ENCODE peak calls at places on chromosomes 12 and 14, in four cellular contexts. P is K562, E is GM12878, I is HepG2. J is an unnamed sample.

GRCh38 chr12:108399514-108399913 is 60.4 kb upstream of the CMKLR1 start:
- DNase-seq in P (no peak), E (no peak), I (no peak), J (no peak)

GRCh38 chr14:75906680-75907280 is 75.0 kb downstream of the TGFB3 start:
- DNase-seq in P (peak; percentile 50), E (no peak), I (peak; percentile 36), J (no peak)

GRCh38 chr14:24852312-24853060 is 197.5 kb downstream of the STXBP6 start:
- DNase-seq in P (no peak), E (no peak), I (no peak), J (no peak)

GRCh38 chr12:30870491-30871265 is 55.9 kb upstream of the TSPAN11 start:
- DNase-seq in P (no peak), E (no peak), I (no peak), J (no peak)

GRCh38 chr12:27014859-27015729 is 910 bp upstream of the TM7SF3 start:
- DNase-seq in P (no peak), E (no peak), I (no peak), J (no peak)

GRCh38 chr14:70601162-70601561 is 707 bp upstream of the MED6 start:
- DNase-seq in P (no peak), E (no peak), I (no peak), J (no peak)

GRCh38 chr12:127943481-127944210 is 323.3 kb upstream of the TMEM132C start:
- DNase-seq in P (no peak), E (no peak), I (no peak), J (no peak)

GRCh38 chr12:11755311-11755930 is 105.9 kb downstream of the ETV6 start:
- DNase-seq in P (no peak), E (no peak), I (no peak), J (no peak)

GRCh38 chr14:101878222-101879211 is 85.9 kb upstream of the DYNC1H1 start:
- DNase-seq in P (no peak), E (no peak), I (no peak), J (no peak)

DNA sequence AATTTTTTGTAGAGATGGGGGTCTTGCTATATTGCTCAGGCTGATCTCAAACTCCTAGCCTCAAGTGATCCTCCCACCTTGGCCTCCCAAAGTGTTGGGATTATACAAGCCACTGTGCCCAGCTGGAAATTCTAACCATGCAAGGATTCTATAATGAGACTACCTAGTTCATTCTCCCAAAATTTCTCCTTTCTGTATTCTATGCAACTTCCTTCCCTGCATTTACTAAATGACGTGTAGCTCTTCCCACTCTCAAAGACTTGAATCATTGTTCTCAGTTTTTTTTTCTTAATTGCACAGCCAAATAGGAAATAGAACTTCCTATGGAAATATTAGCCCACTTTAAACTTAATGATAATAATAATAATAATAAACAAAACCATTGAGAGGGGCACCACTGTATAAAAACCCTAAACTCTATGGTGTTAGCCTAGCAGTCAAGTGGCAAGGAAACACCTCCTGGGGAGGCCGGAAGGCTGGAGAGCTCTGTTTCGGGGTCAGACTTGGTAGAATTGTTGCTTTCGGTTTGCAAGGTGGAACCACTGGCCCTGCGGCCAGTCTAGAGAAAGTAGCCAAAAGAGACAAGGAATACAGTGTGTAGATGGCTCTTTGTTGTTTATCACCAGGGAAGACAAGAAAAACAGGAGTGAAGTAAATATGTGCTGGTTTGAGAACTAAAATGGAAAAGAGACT is 40.0 kb upstream of the TESC start:
- DNase-seq in P (no peak), E (no peak), I (no peak), J (no peak)
- TF ChIP-seq CBX5 in P (no peak), E (no peak), I (no peak), J (no peak)

DNA sequence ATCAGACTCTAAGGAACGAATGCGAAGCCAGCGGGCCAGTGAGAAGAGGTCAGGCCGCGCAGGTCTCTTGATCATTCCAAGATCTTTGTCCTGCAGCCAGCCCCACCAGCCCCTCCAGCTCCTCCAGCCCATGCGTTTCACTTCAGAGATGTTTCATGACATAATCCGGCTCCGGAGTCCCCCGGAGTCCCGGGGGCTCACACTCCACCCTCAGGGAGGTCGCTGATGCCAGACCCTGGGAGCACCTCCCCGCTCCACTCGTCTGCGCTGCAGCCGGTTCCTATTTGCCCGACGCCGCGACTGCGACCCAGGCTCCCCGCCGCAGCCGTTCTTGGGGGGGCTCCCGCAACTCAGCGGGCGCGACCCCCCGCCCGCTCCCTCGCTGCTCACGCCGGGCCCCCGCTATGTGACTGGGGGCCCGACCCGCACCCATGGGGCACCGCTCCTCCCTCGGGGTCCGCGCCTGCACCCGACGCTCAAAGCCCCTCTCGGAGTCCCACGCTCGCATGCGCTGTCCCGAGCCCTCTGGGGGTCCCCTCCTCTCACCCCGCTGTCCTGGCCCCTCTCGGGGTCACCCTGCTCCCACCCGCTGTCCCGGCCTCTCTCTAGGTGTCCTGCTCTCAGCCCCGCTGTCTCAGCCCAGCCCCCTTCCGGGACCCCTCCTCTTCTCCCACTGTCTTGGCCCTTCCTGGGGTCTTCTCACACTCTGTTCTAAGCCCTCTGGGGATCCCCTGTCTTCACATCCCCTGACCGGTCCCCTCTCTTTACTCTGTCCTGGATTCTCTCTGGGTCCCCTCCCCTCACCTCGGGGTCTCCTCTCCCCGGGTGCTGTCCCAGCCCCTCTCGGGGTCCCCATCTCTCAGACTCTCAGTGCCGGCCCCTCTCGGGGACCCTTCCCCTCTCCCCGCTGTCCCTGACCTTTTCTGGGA is 1.1 kb downstream of the TAOK3 start:
- DNase-seq in P (no peak), E (no peak), I (no peak), J (no peak)
- TF ChIP-seq EZH2 in P (no peak), E (no peak), I (no peak), J (peak; percentile 70)

GRCh38 chr12:45200497-45201043 is 15.3 kb upstream of the ANO6 start:
- DNase-seq in P (no peak), E (no peak), I (peak; percentile 48), J (no peak)
- TF ChIP-seq CBX5 in P (no peak), E (no peak), I (no peak), J (no peak)

DNA sequence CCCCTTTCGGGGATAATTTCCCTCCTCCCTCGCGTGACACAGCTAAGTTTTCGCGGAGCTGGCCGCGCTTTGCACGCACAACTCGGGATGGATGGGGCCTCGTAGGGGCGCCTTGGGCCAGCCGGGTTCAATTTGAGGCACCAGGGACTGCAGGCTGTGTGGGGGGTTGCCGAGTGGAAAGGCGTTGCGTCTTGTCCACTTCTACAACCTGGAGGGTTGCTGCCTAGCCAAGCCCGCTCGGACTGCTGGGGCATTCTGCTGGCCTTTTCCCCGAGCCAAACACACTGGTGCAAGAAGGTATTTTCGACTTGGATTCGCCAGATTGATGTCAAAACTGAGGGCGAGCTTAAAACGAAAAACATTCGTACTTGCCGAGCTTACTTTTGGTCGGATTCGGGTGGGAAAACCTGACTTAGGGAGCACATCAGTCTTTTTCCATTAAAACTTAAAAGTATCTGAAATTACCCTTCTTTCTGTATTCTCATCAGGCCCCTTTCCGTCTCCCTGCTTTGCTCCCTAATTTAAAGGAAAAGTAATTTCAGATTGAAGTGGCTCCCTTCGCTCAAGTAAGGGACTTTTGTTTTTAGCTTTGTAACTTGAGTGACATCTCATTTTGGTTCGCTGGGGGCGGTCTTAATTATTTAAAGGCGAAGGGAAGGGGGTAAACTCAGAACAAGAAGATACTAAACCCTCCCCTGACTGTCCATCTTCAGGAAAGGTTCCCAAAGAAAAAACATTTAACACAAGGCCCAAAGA is 14.3 kb downstream of the TBX3 start:
- DNase-seq in P (no peak), E (no peak), I (peak; percentile 42), J (no peak)
- TF ChIP-seq EZH2 in P (peak; percentile 44), E (no peak), I (no peak), J (peak; percentile 90)

DNA sequence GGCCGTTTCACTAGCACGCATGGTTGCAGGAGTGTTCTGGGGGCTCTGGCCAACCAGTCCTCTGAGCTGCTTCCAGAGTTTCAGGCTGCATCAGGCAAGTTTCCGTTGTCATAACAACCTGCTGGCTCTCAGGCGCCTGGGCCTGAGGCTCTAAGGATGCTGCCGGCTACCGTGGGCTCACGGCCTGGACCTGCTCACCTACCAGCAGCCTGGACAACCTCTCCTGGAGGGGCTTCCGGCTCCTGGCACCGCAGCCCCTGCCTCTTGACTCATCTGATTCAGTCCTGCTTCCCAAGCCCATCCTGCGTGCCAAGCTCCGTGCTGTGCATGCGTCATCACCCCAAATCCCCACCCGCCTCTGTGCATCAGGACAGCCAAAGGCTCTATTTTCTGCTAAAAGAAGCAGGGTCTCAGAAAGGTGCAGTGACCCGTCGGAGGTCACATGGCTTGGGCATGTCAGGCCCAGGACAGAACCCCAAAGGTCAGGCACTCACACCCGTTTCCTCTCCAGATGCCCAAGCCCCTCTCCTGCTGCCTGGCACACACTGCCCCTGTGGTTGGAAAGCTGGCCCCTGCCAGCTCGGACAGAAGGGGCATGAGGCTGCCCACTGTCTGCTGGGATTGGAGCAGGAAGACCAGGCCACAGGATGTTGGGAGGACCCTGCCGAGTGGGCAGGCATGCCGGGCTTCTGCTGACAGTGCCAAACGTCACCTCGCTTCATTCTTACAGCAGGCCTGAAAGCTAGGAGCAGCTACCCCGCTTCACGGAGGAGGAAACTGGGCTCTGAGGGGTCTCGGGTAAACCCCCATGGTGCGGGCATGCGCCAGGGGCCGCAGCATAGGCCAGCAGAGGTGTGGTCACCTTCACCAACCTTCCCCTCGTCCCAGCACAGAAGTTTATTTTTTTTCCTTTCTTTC is 5.7 kb downstream of the BEGAIN start:
- DNase-seq in P (no peak), E (no peak), I (no peak), J (no peak)
- TF ChIP-seq CBX5 in P (no peak), E (no peak), I (no peak), J (no peak)

DNA sequence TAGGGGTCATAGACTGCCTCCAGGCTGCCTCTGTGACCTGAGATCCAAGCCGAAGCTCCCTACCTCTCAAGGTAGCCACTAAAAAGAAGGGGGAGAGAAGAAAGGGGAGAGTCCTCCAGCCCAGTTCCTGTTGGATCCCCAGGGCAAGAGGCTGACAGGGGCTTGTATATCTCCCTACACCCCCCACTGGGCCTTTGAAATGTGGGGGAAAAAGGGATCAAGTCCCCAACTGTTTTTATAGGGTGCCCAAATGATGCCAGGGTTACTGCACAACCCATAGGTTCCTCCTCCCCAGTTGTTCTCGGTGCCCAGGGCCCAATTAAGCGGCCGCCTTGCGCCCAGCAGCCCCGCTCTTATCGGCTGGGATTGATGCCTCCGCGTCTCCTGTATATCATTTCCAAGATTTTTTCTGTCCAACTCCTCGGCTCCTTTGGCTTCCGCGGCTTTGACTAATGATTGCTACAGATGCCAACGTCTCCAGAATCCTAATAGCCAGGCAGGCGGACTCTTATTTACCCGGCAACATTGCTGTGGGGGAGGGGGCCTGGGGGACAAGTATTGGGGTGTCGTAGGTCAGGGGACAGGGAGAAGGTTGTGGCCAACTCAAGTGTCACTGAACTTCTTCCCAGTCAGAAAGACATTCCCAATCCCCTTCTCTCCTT is 7.6 kb upstream of the HOXC4 start:
- DNase-seq in P (no peak), E (no peak), I (no peak), J (no peak)
- TF ChIP-seq EZH2 in P (no peak), E (no peak), I (no peak), J (no peak)

DNA sequence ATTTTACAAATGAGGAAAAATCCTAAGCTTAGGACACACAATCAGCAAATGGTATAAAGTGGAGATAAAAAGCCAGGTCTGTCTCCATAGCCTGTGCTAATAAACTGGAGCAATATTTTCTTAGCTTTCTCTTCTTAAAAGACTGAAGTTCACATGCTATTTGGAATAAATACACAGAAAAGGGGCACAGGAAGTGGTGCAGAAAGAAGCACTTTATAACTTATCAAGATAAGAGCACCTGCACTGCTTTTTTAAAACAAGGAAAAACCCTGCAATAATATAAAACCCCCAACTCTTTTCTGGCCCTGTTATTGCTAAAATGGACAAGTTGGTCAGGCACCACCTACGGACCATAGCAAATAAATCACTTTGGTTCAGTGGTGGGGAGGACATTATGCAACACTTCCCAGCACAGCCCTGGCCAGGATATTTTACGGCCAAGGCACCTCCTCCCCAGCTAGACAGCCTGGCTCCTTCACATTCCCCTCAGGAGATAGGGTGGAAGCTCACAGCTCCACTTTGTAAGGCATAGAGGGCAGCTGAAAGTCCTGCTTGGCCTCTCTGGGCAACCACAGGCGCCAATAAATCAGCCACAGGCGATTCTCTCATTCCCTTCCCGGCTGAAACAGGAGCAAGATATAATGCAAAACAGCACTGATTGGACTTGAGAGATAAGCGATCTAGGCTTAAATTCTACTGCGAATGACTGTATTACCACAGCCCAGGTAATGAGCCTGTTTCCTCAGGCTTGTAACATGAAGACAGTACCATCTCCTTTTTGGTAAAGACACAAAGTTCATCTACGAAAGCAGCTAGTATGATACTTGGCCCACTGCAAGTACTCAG is 2.1 kb downstream of the ZBTB25 start:
- DNase-seq in P (no peak), E (no peak), I (peak; percentile 55), J (no peak)
- TF ChIP-seq CBX5 in P (no peak), E (no peak), I (no peak), J (no peak)

GRCh38 chr12:52022841-52023181 is 16.1 kb downstream of the TAMALIN start:
- DNase-seq in P (peak; percentile 72), E (no peak), I (peak; percentile 36), J (no peak)
- TF ChIP-seq EZH2 in P (no peak), E (no peak), I (no peak), J (no peak)